ENCODE peak calls at places on chromosomes 13 and 19, in eight cellular contexts. E is K562, R is fibroblast of lung, F is astrocyte, S is H9, M is GM23338, N is GM23248, I is HCT116. K is an unnamed sample. For H3K79me2, the result is how much of the 10 kb centered on the place peaks cover.

GRCh38 chr19:51687791-51688664 is 5.1 kb upstream of the SPACA6 start:
- DNase-seq in E (peak), R (peak), F (peak), S (peak), M (peak), N (peak), I (no peak), K (peak)

GRCh38 chr13:102580552-102581169 is 16.1 kb upstream of the TPP2 start:
- DNase-seq in E (peak), R (peak), F (peak), S (no peak), M (peak), N (peak), I (peak), K (peak)

GRCh38 chr13:98285852-98286594 is 109.0 kb upstream of the RNF113B start:
- DNase-seq in E (no peak), R (no peak), F (no peak), S (no peak), M (no peak), N (no peak), I (no peak), K (no peak)

GRCh38 chr13:113921763-113922162 is 52.1 kb downstream of the C13orf46 start:
- DNase-seq in E (no peak), R (no peak), F (no peak), S (no peak), M (no peak), N (no peak), I (no peak), K (no peak)

GRCh38 chr13:72126424-72126823 is 259.4 kb upstream of the DACH1 start:
- DNase-seq in E (no peak), R (peak), F (peak), S (no peak), M (no peak), N (no peak), I (no peak), K (no peak)

GRCh38 chr13:110570886-110571285 is 9.4 kb upstream of the RAB20 start:
- DNase-seq in E (no peak), R (no peak), F (no peak), S (no peak), M (no peak), N (no peak), I (no peak), K (no peak)

GRCh38 chr13:39942177-39942900 is 286.9 kb downstream of the COG6 start:
- DNase-seq in E (no peak), R (no peak), F (no peak), S (no peak), M (no peak), N (no peak), I (no peak), K (no peak)

GRCh38 chr13:98390086-98390697 is 186.7 kb downstream of the STK24 start:
- DNase-seq in E (no peak), R (peak), F (peak), S (no peak), M (no peak), N (peak), I (no peak), K (no peak)

GRCh38 chr13:109922518-109922917 is 136.1 kb upstream of the IRS2 start:
- DNase-seq in E (no peak), R (peak), F (no peak), S (no peak), M (no peak), N (no peak), I (no peak), K (no peak)

GRCh38 chr13:36891752-36892151 is 28.3 kb downstream of the SMAD9 start:
- DNase-seq in E (no peak), R (peak), F (no peak), S (no peak), M (no peak), N (peak), I (no peak), K (no peak)

GRCh38 chr19:29653398-29653797 is 11.9 kb upstream of the PLEKHF1 start:
- DNase-seq in E (no peak), R (no peak), F (no peak), S (no peak), M (no peak), N (no peak), I (no peak), K (no peak)

GRCh38 chr13:20174656-20175405 is 14.0 kb upstream of the GJA3 start:
- DNase-seq in E (peak), R (peak), F (peak), S (peak), M (no peak), N (peak), I (peak), K (peak)

GRCh38 chr13:110233682-110234280 is 73.2 kb downstream of the COL4A1 start:
- DNase-seq in E (no peak), R (no peak), F (no peak), S (no peak), M (no peak), N (peak), I (no peak), K (no peak)

GRCh38 chr13:50085063-50085462 is 69.8 kb downstream of the KCNRG start:
- DNase-seq in E (no peak), R (no peak), F (no peak), S (no peak), M (peak), N (peak), I (no peak), K (peak)

GRCh38 chr13:35704331-35704730 is 227.8 kb upstream of the MAB21L1 start:
- DNase-seq in E (no peak), R (no peak), F (no peak), S (no peak), M (no peak), N (no peak), I (no peak), K (no peak)

GRCh38 chr19:37954421-37954874 is 47.4 kb downstream of the SIPA1L3 start:
- DNase-seq in E (no peak), R (no peak), F (no peak), S (no peak), M (no peak), N (no peak), I (no peak), K (no peak)

GRCh38 chr19:46495789-46496099 is at the start of gene PNMA8B:
- DNase-seq in E (peak), R (peak), F (no peak), S (peak), M (peak), N (peak), I (no peak), K (peak)

GRCh38 chr13:48831248-48831647 is 144.5 kb upstream of the FNDC3A start:
- DNase-seq in E (no peak), R (peak), F (peak), S (no peak), M (no peak), N (peak), I (no peak), K (no peak)

GRCh38 chr13:38167164-38167822 is 182.4 kb upstream of the UFM1 start:
- DNase-seq in E (no peak), R (no peak), F (no peak), S (no peak), M (no peak), N (no peak), I (no peak), K (no peak)

GRCh38 chr13:28540612-28541011 is 45.7 kb upstream of the FLT1 start:
- DNase-seq in E (no peak), R (no peak), F (no peak), S (no peak), M (no peak), N (no peak), I (no peak), K (no peak)

GRCh38 chr19:55585658-55586339 is 5.2 kb upstream of the ZNF579 start:
- DNase-seq in E (peak), R (peak), F (peak), S (peak), M (peak), N (peak), I (no peak), K (peak)

GRCh38 chr13:113288880-113289279 is 8.2 kb upstream of the LAMP1 start:
- DNase-seq in E (no peak), R (no peak), F (no peak), S (no peak), M (no peak), N (no peak), I (no peak), K (peak)

GRCh38 chr19:33561261-33561660 is 39.7 kb upstream of the PEPD start:
- DNase-seq in E (no peak), R (no peak), F (no peak), S (no peak), M (no peak), N (no peak), I (no peak), K (no peak)

GRCh38 chr13:52162279-52163101 is 3.1 kb upstream of the NEK3 start:
- DNase-seq in E (no peak), R (peak), F (peak), S (no peak), M (no peak), N (peak), I (peak), K (peak)

GRCh38 chr19:14004619-14005380 is 1.3 kb downstream of the RFX1 start:
- DNase-seq in E (peak), R (no peak), F (no peak), S (no peak), M (no peak), N (peak), I (no peak), K (peak)

GRCh38 chr13:76225815-76226489 is 589.8 kb downstream of the LMO7 start:
- DNase-seq in E (no peak), R (peak), F (peak), S (no peak), M (peak), N (no peak), I (no peak), K (no peak)

GRCh38 chr19:56633021-56633420 is 9.9 kb upstream of the SMIM17 start:
- DNase-seq in E (no peak), R (no peak), F (no peak), S (no peak), M (no peak), N (no peak), I (no peak), K (no peak)

GRCh38 chr19:55304279-55304978 is 20.6 kb downstream of the BRSK1 start:
- DNase-seq in E (peak), R (peak), F (no peak), S (peak), M (peak), N (peak), I (no peak), K (peak)

GRCh38 chr19:42577016-42577415 is 17.7 kb downstream of the CEACAM8 start:
- DNase-seq in E (no peak), R (no peak), F (no peak), S (no peak), M (no peak), N (no peak), I (no peak), K (no peak)

GRCh38 chr19:57888107-57888493 is 737 bp downstream of the ZNF814 start:
- DNase-seq in E (no peak), R (no peak), F (no peak), S (no peak), M (peak), N (peak), I (no peak), K (no peak)

GRCh38 chr13:48653074-48654054 is at the start of gene CYSLTR2:
- DNase-seq in E (no peak), R (peak), F (peak), S (no peak), M (peak), N (peak), I (no peak), K (no peak)

GRCh38 chr13:50403311-50403710 is 388.1 kb downstream of the KCNRG start:
- DNase-seq in E (no peak), R (no peak), F (no peak), S (no peak), M (no peak), N (no peak), I (no peak), K (no peak)

GRCh38 chr13:48500652-48501197 is 32.2 kb downstream of the RCBTB2 start:
- DNase-seq in E (no peak), R (peak), F (peak), S (no peak), M (peak), N (peak), I (no peak), K (peak)

GRCh38 chr13:31322702-31323101 is 122.9 kb downstream of the B3GLCT start:
- DNase-seq in E (no peak), R (no peak), F (no peak), S (no peak), M (no peak), N (no peak), I (no peak), K (no peak)

GRCh38 chr13:21328201-21328600 is 130.9 kb downstream of the ZDHHC20 start:
- DNase-seq in E (no peak), R (no peak), F (no peak), S (peak), M (peak), N (no peak), I (no peak), K (no peak)

GRCh38 chr19:1312732-1313694 is 27.3 kb downstream of the EFNA2 start:
- DNase-seq in E (no peak), R (peak), F (peak), S (no peak), M (no peak), N (peak), I (peak), K (peak)

GRCh38 chr13:54934121-54934520 is 1905.5 kb downstream of the OLFM4 start:
- DNase-seq in E (no peak), R (no peak), F (no peak), S (no peak), M (peak), N (no peak), I (no peak), K (no peak)

GRCh38 chr19:11102944-11103343 is 13.7 kb downstream of the LDLR start:
- DNase-seq in E (no peak), R (no peak), F (no peak), S (no peak), M (no peak), N (no peak), I (no peak), K (peak)

GRCh38 chr19:11100064-11100463 is 10.8 kb downstream of the LDLR start:
- DNase-seq in E (no peak), R (no peak), F (no peak), S (no peak), M (no peak), N (no peak), I (no peak), K (no peak)

GRCh38 chr19:11098327-11098726 is 9.1 kb downstream of the LDLR start:
- DNase-seq in E (no peak), R (no peak), F (no peak), S (no peak), M (no peak), N (no peak), I (no peak), K (no peak)

GRCh38 chr19:11098861-11099260 is 9.6 kb downstream of the LDLR start:
- DNase-seq in E (no peak), R (no peak), F (no peak), S (no peak), M (no peak), N (no peak), I (no peak), K (no peak)

GRCh38 chr19:11101057-11101456 is 11.8 kb downstream of the LDLR start:
- DNase-seq in E (no peak), R (no peak), F (no peak), S (no peak), M (no peak), N (no peak), I (no peak), K (no peak)
- H3K79me2 ChIP-seq in E (half or more), R (half or more), F (half or more), S (under half), M (half or more), N (under half), I (half or more), K (half or more)

DNA sequence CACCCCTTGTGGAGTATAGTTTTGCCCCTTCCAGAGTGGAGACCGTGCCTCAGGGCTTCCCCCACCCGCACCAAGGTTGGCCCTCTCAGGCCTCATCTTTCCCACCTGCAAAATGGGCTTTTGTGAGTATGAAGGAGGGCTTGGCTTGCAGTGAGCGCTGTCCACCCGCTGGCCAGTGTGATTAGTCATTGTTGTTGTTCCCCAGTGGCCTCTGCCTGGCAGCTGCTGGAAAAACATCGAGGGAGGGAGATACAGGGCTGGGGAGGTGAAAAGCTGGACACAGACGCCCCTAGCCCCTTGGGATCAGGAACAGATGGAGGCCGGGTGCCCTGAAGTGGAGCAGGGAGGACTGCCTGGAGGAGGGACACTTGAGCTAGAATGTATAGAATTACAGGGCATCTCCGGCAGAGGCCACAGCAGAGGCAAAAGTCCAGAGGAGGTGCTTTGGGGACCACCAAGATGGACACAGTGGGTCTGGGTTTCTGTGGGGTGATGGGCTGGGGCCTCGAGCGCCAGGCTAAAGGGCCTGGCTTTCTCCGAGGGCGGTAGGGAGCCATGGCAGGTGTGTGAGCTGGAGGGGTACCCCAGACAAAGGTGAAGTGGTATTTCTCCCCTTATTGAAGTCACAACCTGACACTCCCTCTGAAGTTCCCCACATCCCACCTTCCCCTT is 3.9 kb upstream of the IL12RB1 start:
- DNase-seq in E (no peak), R (no peak), F (no peak), S (no peak), M (no peak), N (peak), I (no peak), K (peak)
- H3K79me2 ChIP-seq in E (under half), R (under half), F (under half), S (under half), M (under half), N (under half), I (under half), K (under half)

DNA sequence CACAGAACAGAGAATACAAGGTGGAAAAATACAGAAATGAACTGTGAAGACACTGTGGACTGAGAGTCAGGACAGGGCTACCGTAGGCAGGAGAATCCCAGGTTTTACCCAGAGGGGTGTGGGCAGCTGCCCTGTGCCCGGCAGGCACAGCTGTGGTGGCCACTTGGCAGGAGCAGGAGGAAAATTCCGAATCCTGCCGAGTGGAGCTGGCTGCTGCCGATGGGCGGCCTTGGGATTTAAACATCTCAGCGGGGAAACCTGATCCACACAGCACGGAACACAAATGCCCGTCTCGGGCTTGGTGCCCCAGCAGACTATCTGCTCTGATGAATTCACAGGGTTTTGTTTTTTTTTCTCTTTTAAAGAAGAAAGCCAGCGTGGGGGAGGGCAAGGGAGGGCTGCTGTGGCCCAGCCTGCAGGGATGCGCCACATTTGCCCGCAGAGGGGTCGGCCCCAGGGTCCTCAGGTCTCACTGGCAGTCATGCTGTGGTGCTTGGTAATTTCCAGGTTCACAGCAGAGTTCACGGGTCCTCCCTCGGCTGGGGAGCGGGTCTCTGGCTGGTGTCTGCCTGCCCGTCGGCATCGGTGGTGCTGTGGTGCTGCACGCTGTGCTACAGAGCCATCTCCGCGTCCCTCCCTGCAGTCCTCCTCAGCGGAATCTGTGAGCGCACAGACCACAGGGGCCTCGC is 28.0 kb downstream of the MPND start:
- DNase-seq in E (no peak), R (no peak), F (no peak), S (no peak), M (no peak), N (no peak), I (no peak), K (peak)
- H3K79me2 ChIP-seq in E (half or more), R (half or more), F (half or more), S (under half), M (half or more), N (half or more), I (half or more), K (half or more)

DNA sequence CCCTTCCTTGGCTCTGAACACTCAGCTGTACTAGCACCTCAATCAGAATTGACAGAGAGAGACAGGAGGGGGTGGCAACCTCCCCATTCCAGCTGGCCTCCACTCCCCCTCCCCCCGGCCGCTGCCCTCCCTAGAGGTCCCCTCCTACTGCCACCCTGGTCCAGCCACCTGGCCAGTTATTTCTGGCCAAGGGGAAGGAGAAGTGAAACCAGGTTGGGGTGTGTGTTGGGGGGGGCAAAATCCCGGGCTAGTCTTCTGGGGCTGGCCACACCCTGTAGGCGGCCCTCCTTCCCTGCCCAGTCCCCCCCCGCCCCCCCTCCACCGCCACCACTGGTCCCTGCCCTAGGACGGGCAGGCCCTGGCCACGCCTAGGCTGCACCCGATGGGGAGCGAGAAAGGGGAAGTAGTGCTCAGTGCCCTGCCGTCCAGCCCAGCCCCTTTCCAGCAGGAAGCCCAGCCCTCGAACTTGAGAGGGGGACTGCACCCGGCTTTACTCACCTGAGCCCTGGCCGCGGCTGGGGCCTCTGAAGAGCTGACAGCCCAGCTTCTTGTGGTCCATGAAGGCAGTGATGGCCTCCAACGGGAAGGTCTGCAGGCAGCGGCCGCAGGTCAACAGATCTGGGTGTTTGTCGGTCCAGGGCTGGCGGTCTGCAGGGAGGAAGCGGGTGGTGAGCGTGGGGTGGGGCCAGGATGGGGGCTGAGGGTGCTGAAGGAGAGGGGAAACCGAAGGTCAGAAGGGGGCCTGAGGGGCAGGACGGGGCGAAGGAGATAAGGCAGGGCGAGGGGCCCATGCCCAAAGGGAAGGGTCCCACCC is 856 bp downstream of the ZNF296 start:
- DNase-seq in E (peak), R (peak), F (no peak), S (peak), M (peak), N (peak), I (peak), K (peak)
- H3K79me2 ChIP-seq in E (under half), R (under half), F (under half), S (under half), M (under half), N (under half), I (under half), K (under half)

GRCh38 chr19:38970664-38971532 is 4.6 kb downstream of the FBXO17 start:
- DNase-seq in E (no peak), R (no peak), F (no peak), S (no peak), M (no peak), N (peak), I (no peak), K (peak)
- H3K79me2 ChIP-seq in E (under half), R (under half), F (under half), S (under half), M (under half), N (half or more), I (under half), K (under half)

DNA sequence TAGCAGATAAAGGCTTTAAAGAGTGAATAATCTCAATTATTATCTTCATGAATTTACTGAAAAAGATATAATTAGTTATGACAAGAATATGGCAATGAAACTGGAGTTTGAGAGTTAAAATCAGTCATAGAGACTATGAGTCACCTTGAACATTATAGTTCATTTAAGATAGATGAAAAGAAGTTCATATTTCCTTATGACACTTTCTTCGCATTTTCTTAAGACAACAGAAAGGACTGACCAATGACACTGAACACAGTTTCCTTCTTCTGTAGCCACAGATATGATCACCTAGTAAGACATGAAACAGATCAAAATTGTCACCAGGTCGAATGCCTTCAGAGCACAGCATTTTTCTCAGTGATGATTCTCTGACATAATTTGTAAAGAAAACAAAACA is 202.1 kb downstream of the KLF12 start:
- DNase-seq in E (no peak), R (peak), F (no peak), S (no peak), M (no peak), N (no peak), I (no peak), K (no peak)
- H3K79me2 ChIP-seq in E (under half), R (under half), F (under half), S (under half), M (under half), N (half or more), I (under half), K (half or more)